ENCODE peak calls at places on chromosomes 7 and 10, in four cellular contexts. M is astrocyte, J is HepG2, I is MM.1S. E is an unnamed sample.

GRCh38 chr7:134368851-134369533 is 52.3 kb upstream of the SLC35B4 start:
- DNase-seq in M (peak; percentile 79), J (peak; percentile 87), I (no peak), E (peak; percentile 74)

GRCh38 chr10:110733256-110733952 is 89.3 kb downstream of the RBM20 start:
- DNase-seq in M (no peak), J (no peak), I (peak; percentile 86), E (peak; percentile 16)

GRCh38 chr10:33241351-33241750 is 93.1 kb downstream of the NRP1 start:
- DNase-seq in M (peak; percentile 82), J (no peak), I (no peak), E (no peak)

GRCh38 chr7:94907026-94907419 is 371 bp upstream of the PPP1R9A start:
- DNase-seq in M (no peak), J (peak; percentile 12), I (no peak), E (no peak)

GRCh38 chr10:70145666-70146488 is 623 bp downstream of the TYSND1 start:
- DNase-seq in M (peak; percentile 51), J (peak; percentile 41), I (peak; percentile 70), E (peak; percentile 69)

GRCh38 chr10:101576229-101576863 is 11.7 kb downstream of the POLL start:
- DNase-seq in M (no peak), J (no peak), I (no peak), E (peak; percentile 20)

GRCh38 chr7:153567426-153567825 is 484.8 kb upstream of the DPP6 start:
- DNase-seq in M (no peak), J (no peak), I (no peak), E (peak; percentile 86)

GRCh38 chr7:118264836-118265235 is 40.3 kb downstream of the ANKRD7 start:
- DNase-seq in M (no peak), J (no peak), I (no peak), E (peak; percentile 3)

GRCh38 chr7:43703573-43703972 is 25.8 kb downstream of the COA1 start:
- DNase-seq in M (no peak), J (no peak), I (no peak), E (no peak)

GRCh38 chr7:79876769-79877362 is 257.8 kb upstream of the GNAI1 start:
- DNase-seq in M (peak; percentile 88), J (no peak), I (no peak), E (peak; percentile 78)

GRCh38 chr10:119409906-119410305 is 132.6 kb downstream of the RGS10 start:
- DNase-seq in M (no peak), J (peak; percentile 75), I (no peak), E (no peak)

GRCh38 chr7:129530881-129531391 is 28.6 kb downstream of the SMKR1 start:
- DNase-seq in M (peak; percentile 81), J (peak; percentile 58), I (no peak), E (peak; percentile 94)

GRCh38 chr7:140342732-140343514 is 55.4 kb downstream of the SLC37A3 start:
- DNase-seq in M (peak; percentile 3), J (peak; percentile 29), I (no peak), E (peak; percentile 6)

GRCh38 chr7:129471402-129471827 is 30.9 kb upstream of the SMKR1 start:
- DNase-seq in M (no peak), J (no peak), I (no peak), E (peak; percentile 11)

GRCh38 chr10:80537086-80537704 is 507 bp upstream of the SH2D4B start:
- DNase-seq in M (no peak), J (no peak), I (no peak), E (no peak)

GRCh38 chr10:132094581-132095234 is 29.0 kb downstream of the JAKMIP3 start:
- DNase-seq in M (no peak), J (no peak), I (no peak), E (peak; percentile 48)

GRCh38 chr10:43120948-43121290 is 17.3 kb upstream of the CSGALNACT2 start:
- DNase-seq in M (no peak), J (no peak), I (no peak), E (no peak)

GRCh38 chr7:21945374-21946227 is at the start of gene CDCA7L:
- DNase-seq in M (peak; percentile 60), J (no peak), I (peak; percentile 87), E (peak; percentile 81)

GRCh38 chr10:120873741-120874140 is 22.6 kb downstream of the WDR11 start:
- DNase-seq in M (no peak), J (no peak), I (no peak), E (no peak)

GRCh38 chr7:110442386-110442837 is 648.5 kb upstream of the LRRN3 start:
- DNase-seq in M (no peak), J (peak; percentile 49), I (peak; percentile 69), E (peak; percentile 40)

GRCh38 chr7:112202819-112203218 is 3.4 kb downstream of the DOCK4 start:
- DNase-seq in M (no peak), J (peak; percentile 84), I (peak; percentile 77), E (no peak)

GRCh38 chr7:124773339-124773738 is 7.7 kb upstream of the GPR37 start:
- DNase-seq in M (no peak), J (no peak), I (no peak), E (no peak)

GRCh38 chr7:114791771-114792170 is 130.1 kb upstream of the MDFIC start:
- DNase-seq in M (peak; percentile 11), J (no peak), I (no peak), E (no peak)

DNA sequence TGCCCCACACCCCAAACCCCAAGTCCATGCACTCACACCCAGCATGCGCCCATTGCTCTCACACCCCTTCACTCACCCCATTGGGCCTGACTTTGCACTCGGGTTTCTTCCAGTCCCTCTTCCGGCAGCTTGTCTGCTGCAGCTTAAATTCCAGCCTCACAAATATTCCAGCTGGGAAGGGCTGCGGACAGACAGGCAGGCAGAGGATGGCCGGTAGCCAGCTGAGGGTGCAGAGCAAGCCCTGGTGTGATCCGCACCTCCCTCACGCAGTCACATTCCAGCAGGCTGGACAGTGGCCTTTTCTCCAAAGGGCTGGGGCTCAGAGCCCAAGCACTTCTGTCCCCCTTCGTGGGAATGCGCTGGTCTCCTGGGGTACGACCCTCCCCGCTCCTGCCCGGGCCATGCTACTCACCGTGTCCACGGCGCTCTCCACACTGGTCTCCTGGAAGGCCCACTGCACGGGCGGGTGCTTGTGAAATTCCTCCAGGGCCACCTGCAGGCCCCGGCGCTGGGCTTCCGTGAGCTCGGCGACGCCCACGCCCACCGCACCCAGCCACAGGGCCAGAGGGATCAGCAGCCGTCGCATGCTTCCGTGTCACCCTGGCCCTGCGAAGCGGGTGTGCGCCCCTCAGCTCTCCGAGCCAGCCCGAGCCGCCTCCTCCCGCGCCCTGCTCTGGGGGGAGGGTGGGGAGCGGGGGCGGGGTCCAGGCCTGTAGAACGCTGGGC is 1.2 kb downstream of the RARRES2 start:
- DNase-seq in M (peak; percentile 72), J (peak; percentile 56), I (no peak), E (no peak)
- H3K9ac ChIP-seq in M (no peak overlapping the region), J (peak overlapping the region; percentile 75), I (no peak overlapping the region), E (no peak overlapping the region)

GRCh38 chr7:27113991-27114866 is 11.7 kb upstream of the HOXA2 start:
- DNase-seq in M (peak; percentile 74), J (no peak), I (no peak), E (peak; percentile 68)
- TF ChIP-seq EZH2 in M (no peak), J (no peak), I (no peak), E (no peak)

GRCh38 chr7:45469103-45469502 is 105.1 kb upstream of the ADCY1 start:
- DNase-seq in M (peak; percentile 68), J (no peak), I (no peak), E (peak; percentile 39)
- H3K9ac ChIP-seq in M (no peak overlapping the region), J (no peak overlapping the region), I (no peak overlapping the region), E (no peak overlapping the region)

GRCh38 chr10:61664985-61665384 is 2.3 kb downstream of the CABCOCO1 start:
- DNase-seq in M (no peak), J (no peak), I (no peak), E (no peak)

GRCh38 chr10:61663466-61663865 is 737 bp downstream of the CABCOCO1 start:
- DNase-seq in M (no peak), J (no peak), I (no peak), E (no peak)

GRCh38 chr10:61662794-61663259 is at the start of gene CABCOCO1:
- DNase-seq in M (peak; percentile 47), J (no peak), I (no peak), E (peak; percentile 11)
- TF ChIP-seq EZH2 in M (no peak), J (no peak), I (no peak), E (no peak)

GRCh38 chr7:101926265-101926664 is 108.8 kb downstream of the CUX1 start:
- DNase-seq in M (no peak), J (no peak), I (no peak), E (no peak)

GRCh38 chr7:101922631-101923275 is 105.3 kb downstream of the CUX1 start:
- DNase-seq in M (no peak), J (no peak), I (no peak), E (no peak)

GRCh38 chr7:101924171-101924570 is 106.7 kb downstream of the CUX1 start:
- DNase-seq in M (peak; percentile 83), J (no peak), I (no peak), E (no peak)

GRCh38 chr7:101921061-101921460 is 103.6 kb downstream of the CUX1 start:
- DNase-seq in M (no peak), J (no peak), I (no peak), E (no peak)

GRCh38 chr7:101923276-101923985 is 106.0 kb downstream of the CUX1 start:
- DNase-seq in M (peak; percentile 77), J (no peak), I (no peak), E (no peak)
- H3K9ac ChIP-seq in M (peak overlapping the region; percentile 77), J (no peak overlapping the region), I (no peak overlapping the region), E (no peak overlapping the region)

GRCh38 chr10:49679480-49679893 is at the start of gene C10orf53:
- DNase-seq in M (peak; percentile 12), J (no peak), I (no peak), E (peak; percentile 68)
- TF ChIP-seq EZH2 in M (no peak), J (no peak), I (no peak), E (no peak)

GRCh38 chr7:128344431-128344774 is 695 bp upstream of the RBM28 start:
- DNase-seq in M (no peak), J (no peak), I (no peak), E (no peak)
- H3K9ac ChIP-seq in M (no peak overlapping the region), J (no peak overlapping the region), I (no peak overlapping the region), E (no peak overlapping the region)

DNA sequence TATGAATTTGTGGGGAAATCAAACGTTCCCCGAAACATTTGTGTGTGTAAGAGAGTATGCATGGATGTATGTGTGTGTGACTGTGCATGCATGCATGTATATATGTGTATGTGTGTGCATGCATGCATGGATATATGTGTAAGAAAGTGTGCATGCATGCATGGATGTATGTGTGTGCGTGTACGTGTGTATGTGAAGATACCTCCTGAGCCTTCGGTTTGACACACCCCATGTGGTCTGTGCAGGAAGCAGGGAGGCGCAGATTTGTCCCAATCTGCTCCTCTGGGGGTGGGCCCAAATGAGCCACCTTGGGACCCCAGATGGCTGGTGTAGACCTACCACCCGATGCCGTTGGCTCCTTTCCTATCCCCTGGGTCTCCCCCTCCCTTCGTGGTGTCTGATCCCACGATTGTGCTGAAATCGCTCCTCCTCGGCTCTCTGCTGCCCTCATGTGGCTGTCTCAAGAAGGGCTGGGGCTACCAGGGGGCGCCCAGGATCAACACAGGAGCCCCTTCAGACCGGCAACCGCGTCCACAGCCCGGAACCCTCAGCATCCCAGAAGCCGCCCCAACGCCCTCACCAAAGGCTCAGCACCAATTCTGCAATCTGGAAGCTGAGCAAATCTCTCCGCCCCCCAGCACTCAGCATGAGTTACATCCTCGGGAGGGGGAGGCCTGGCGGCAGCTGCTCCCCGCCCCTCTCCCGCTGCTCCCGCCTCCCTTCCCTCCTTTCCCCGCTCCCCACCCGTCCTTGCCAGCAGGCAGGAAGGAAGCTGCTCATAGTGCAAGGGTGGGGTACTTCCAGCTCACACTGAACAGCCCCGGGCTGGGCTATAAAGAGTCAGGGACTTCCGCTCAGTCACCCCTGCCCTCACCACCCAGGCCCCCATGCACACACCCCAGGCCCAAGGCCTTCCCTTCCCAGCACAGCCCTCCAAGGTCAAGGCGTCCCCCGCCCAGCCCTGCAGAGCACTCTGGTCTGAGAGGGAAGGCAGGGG is 2.3 kb upstream of the NOS3 start:
- DNase-seq in M (no peak), J (no peak), I (peak; percentile 53), E (no peak)
- TF ChIP-seq EZH2 in M (no peak), J (no peak), I (no peak), E (no peak)

E was measured in mammary epithelial cell.